ENCODE peak calls at places on chromosome 6, in five cellular contexts. J, F, C, I and P are unnamed samples.

GRCh38 chr6:90003069-90003800 is 109.0 kb downstream of the GJA10 start:
- DNase-seq in J (no peak), F (no peak), C (no peak), I (no peak), P (no peak)

GRCh38 chr6:141685416-141685815 is 447.3 kb upstream of the GJE1 start:
- DNase-seq in J (no peak), F (no peak), C (no peak), I (no peak), P (no peak)

GRCh38 chr6:166252601-166253000 is 55.6 kb downstream of the PRR18 start:
- DNase-seq in J (no peak), F (no peak), C (no peak), I (no peak), P (no peak)

GRCh38 chr6:137820952-137821351 is 46.1 kb upstream of the TNFAIP3 start:
- DNase-seq in J (no peak), F (no peak), C (peak), I (no peak), P (no peak)

GRCh38 chr6:148316308-148316707 is 26.3 kb upstream of the SASH1 start:
- DNase-seq in J (no peak), F (no peak), C (no peak), I (no peak), P (no peak)

GRCh38 chr6:156703719-156704118 is 73.5 kb upstream of the ARID1B start:
- DNase-seq in J (no peak), F (no peak), C (peak), I (no peak), P (no peak)

GRCh38 chr6:45877970-45878590 is 137.6 kb downstream of the CLIC5 start:
- DNase-seq in J (no peak), F (no peak), C (no peak), I (no peak), P (no peak)

GRCh38 chr6:127812985-127813681 is 87.7 kb downstream of the THEMIS start:
- DNase-seq in J (peak), F (no peak), C (no peak), I (no peak), P (no peak)

GRCh38 chr6:90305800-90306448 is 9.3 kb upstream of the BACH2 start:
- DNase-seq in J (no peak), F (no peak), C (no peak), I (no peak), P (no peak)

GRCh38 chr6:170525795-170526194 is 27.3 kb downstream of the PSMB1 start:
- DNase-seq in J (no peak), F (no peak), C (no peak), I (no peak), P (no peak)

GRCh38 chr6:37340639-37340943 is 13.2 kb upstream of the RNF8 start:
- DNase-seq in J (no peak), F (no peak), C (no peak), I (no peak), P (no peak)

GRCh38 chr6:25217275-25217674 is 61.9 kb upstream of the CARMIL1 start:
- DNase-seq in J (no peak), F (no peak), C (no peak), I (no peak), P (no peak)

GRCh38 chr6:46914279-46914810 is 7.4 kb downstream of the ADGRF5 start:
- DNase-seq in J (no peak), F (no peak), C (no peak), I (no peak), P (no peak)